ENCODE peak calls at places on chromosomes 7 and 10, in eight cellular contexts. One of them, this sample, is unnamed.
A peak's percentile ranks its signal among the peaks of the same experiment; 100 is the strongest.

GRCh38 chr7:266851-267840 is 22.8 kb upstream of the FOXL3 start:
- DNase-seq in posterior vena cava: peak; percentile 80
- DNase-seq in HT-29: peak; percentile 39
- DNase-seq in NB4: no peak
- DNase-seq in substantia nigra: no peak
- DNase-seq in SW480: no peak
- DNase-seq in anterior cingulate cortex: no peak
- DNase-seq in iPS-NIHi11: peak; percentile 96
- DNase-seq in this sample: peak; percentile 17

GRCh38 chr7:92765725-92766124 is 70.6 kb downstream of the CDK6 start:
- DNase-seq in SW480: peak; percentile 68
- DNase-seq in posterior vena cava: no peak
- DNase-seq in iPS-NIHi11: no peak
- DNase-seq in NB4: no peak
- DNase-seq in substantia nigra: no peak
- DNase-seq in anterior cingulate cortex: no peak
- DNase-seq in HT-29: peak; percentile 52
- DNase-seq in this sample: peak; percentile 45

GRCh38 chr7:36278767-36279171 is 110.9 kb upstream of the ANLN start:
- DNase-seq in anterior cingulate cortex: no peak
- DNase-seq in SW480: no peak
- DNase-seq in posterior vena cava: no peak
- DNase-seq in NB4: no peak
- DNase-seq in iPS-NIHi11: no peak
- DNase-seq in HT-29: no peak
- DNase-seq in substantia nigra: no peak
- DNase-seq in this sample: peak; percentile 26

GRCh38 chr10:116802474-116802873 is 46.8 kb upstream of the ENO4 start:
- DNase-seq in iPS-NIHi11: peak; percentile 44
- DNase-seq in substantia nigra: no peak
- DNase-seq in SW480: no peak
- DNase-seq in anterior cingulate cortex: no peak
- DNase-seq in HT-29: no peak
- DNase-seq in NB4: no peak
- DNase-seq in posterior vena cava: no peak
- DNase-seq in this sample: no peak

GRCh38 chr7:87001214-87001613 is 58.2 kb downstream of the ELAPOR2 start:
- DNase-seq in SW480: no peak
- DNase-seq in posterior vena cava: no peak
- DNase-seq in HT-29: no peak
- DNase-seq in NB4: no peak
- DNase-seq in anterior cingulate cortex: peak; percentile 3
- DNase-seq in substantia nigra: no peak
- DNase-seq in iPS-NIHi11: no peak
- DNase-seq in this sample: no peak

GRCh38 chr10:50395279-50395678 is 144.0 kb upstream of the ASAH2 start:
- DNase-seq in SW480: no peak
- DNase-seq in HT-29: no peak
- DNase-seq in NB4: peak; percentile 11
- DNase-seq in posterior vena cava: no peak
- DNase-seq in iPS-NIHi11: no peak
- DNase-seq in substantia nigra: no peak
- DNase-seq in anterior cingulate cortex: no peak
- DNase-seq in this sample: no peak

GRCh38 chr7:126535176-126535575 is 717.6 kb downstream of the GRM8 start:
- DNase-seq in substantia nigra: no peak
- DNase-seq in posterior vena cava: no peak
- DNase-seq in SW480: no peak
- DNase-seq in NB4: no peak
- DNase-seq in anterior cingulate cortex: no peak
- DNase-seq in iPS-NIHi11: no peak
- DNase-seq in HT-29: no peak
- DNase-seq in this sample: peak; percentile 81

GRCh38 chr10:13890617-13891541 is 304.1 kb downstream of the PRPF18 start:
- DNase-seq in NB4: no peak
- DNase-seq in substantia nigra: peak; percentile 25
- DNase-seq in HT-29: no peak
- DNase-seq in posterior vena cava: no peak
- DNase-seq in anterior cingulate cortex: peak; percentile 56
- DNase-seq in SW480: no peak
- DNase-seq in iPS-NIHi11: peak; percentile 38
- DNase-seq in this sample: peak; percentile 50

GRCh38 chr7:28240466-28240865 is 59.9 kb upstream of the JAZF1 start:
- DNase-seq in posterior vena cava: no peak
- DNase-seq in substantia nigra: no peak
- DNase-seq in SW480: no peak
- DNase-seq in HT-29: no peak
- DNase-seq in NB4: peak; percentile 37
- DNase-seq in anterior cingulate cortex: no peak
- DNase-seq in iPS-NIHi11: no peak
- DNase-seq in this sample: no peak

GRCh38 chr10:77555591-77556212 is 81.9 kb downstream of the KCNMA1 start:
- DNase-seq in posterior vena cava: no peak
- DNase-seq in SW480: no peak
- DNase-seq in substantia nigra: no peak
- DNase-seq in iPS-NIHi11: no peak
- DNase-seq in HT-29: no peak
- DNase-seq in NB4: peak; percentile 52
- DNase-seq in anterior cingulate cortex: no peak
- DNase-seq in this sample: no peak

GRCh38 chr10:102800601-102801335 is 36.4 kb downstream of the CYP17A1 start:
- DNase-seq in HT-29: no peak
- DNase-seq in substantia nigra: no peak
- DNase-seq in iPS-NIHi11: no peak
- DNase-seq in posterior vena cava: no peak
- DNase-seq in anterior cingulate cortex: no peak
- DNase-seq in NB4: no peak
- DNase-seq in SW480: no peak
- DNase-seq in this sample: no peak

GRCh38 chr7:104106106-104106505 is 101.7 kb downstream of the ORC5 start:
- DNase-seq in anterior cingulate cortex: no peak
- DNase-seq in substantia nigra: no peak
- DNase-seq in posterior vena cava: no peak
- DNase-seq in NB4: peak; percentile 18
- DNase-seq in iPS-NIHi11: no peak
- DNase-seq in HT-29: peak; percentile 24
- DNase-seq in SW480: peak; percentile 40
- DNase-seq in this sample: peak; percentile 58

GRCh38 chr10:79239275-79239779 is 107.9 kb upstream of the PPIF start:
- DNase-seq in HT-29: peak; percentile 8
- DNase-seq in posterior vena cava: peak; percentile 88
- DNase-seq in NB4: peak; percentile 57
- DNase-seq in anterior cingulate cortex: peak; percentile 27
- DNase-seq in substantia nigra: peak; percentile 34
- DNase-seq in iPS-NIHi11: no peak
- DNase-seq in SW480: no peak
- DNase-seq in this sample: no peak

GRCh38 chr10:128173383-128173782 is 47.2 kb upstream of the MKI67 start:
- DNase-seq in NB4: no peak
- DNase-seq in iPS-NIHi11: no peak
- DNase-seq in substantia nigra: no peak
- DNase-seq in SW480: peak; percentile 44
- DNase-seq in HT-29: no peak
- DNase-seq in posterior vena cava: no peak
- DNase-seq in anterior cingulate cortex: no peak
- DNase-seq in this sample: no peak

GRCh38 chr10:12337973-12338372 is 11.4 kb upstream of the CAMK1D start:
- DNase-seq in posterior vena cava: no peak
- DNase-seq in NB4: no peak
- DNase-seq in substantia nigra: no peak
- DNase-seq in SW480: no peak
- DNase-seq in iPS-NIHi11: no peak
- DNase-seq in HT-29: no peak
- DNase-seq in anterior cingulate cortex: no peak
- DNase-seq in this sample: no peak

GRCh38 chr10:127034790-127035189 is 129.6 kb downstream of the DOCK1 start:
- DNase-seq in HT-29: no peak
- DNase-seq in posterior vena cava: no peak
- DNase-seq in SW480: no peak
- DNase-seq in anterior cingulate cortex: no peak
- DNase-seq in NB4: no peak
- DNase-seq in substantia nigra: no peak
- DNase-seq in iPS-NIHi11: no peak
- DNase-seq in this sample: no peak

GRCh38 chr7:158505683-158506082 is 81.9 kb downstream of the PTPRN2 start:
- DNase-seq in posterior vena cava: no peak
- DNase-seq in substantia nigra: no peak
- DNase-seq in SW480: no peak
- DNase-seq in HT-29: no peak
- DNase-seq in anterior cingulate cortex: no peak
- DNase-seq in iPS-NIHi11: no peak
- DNase-seq in NB4: no peak
- DNase-seq in this sample: no peak

GRCh38 chr7:125695631-125696030 is 766.0 kb upstream of the POT1 start:
- DNase-seq in iPS-NIHi11: no peak
- DNase-seq in substantia nigra: no peak
- DNase-seq in posterior vena cava: no peak
- DNase-seq in SW480: no peak
- DNase-seq in anterior cingulate cortex: no peak
- DNase-seq in HT-29: no peak
- DNase-seq in NB4: no peak
- DNase-seq in this sample: no peak

GRCh38 chr7:84629640-84630318 is 435.2 kb upstream of the SEMA3A start:
- DNase-seq in SW480: no peak
- DNase-seq in NB4: no peak
- DNase-seq in anterior cingulate cortex: no peak
- DNase-seq in posterior vena cava: no peak
- DNase-seq in substantia nigra: no peak
- DNase-seq in HT-29: no peak
- DNase-seq in iPS-NIHi11: no peak
- DNase-seq in this sample: no peak

GRCh38 chr10:97185326-97186058 is at the start of gene SLIT1:
- DNase-seq in HT-29: no peak
- DNase-seq in iPS-NIHi11: peak; percentile 74
- DNase-seq in substantia nigra: no peak
- DNase-seq in SW480: peak; percentile 36
- DNase-seq in anterior cingulate cortex: peak; percentile 56
- DNase-seq in posterior vena cava: peak; percentile 76
- DNase-seq in NB4: no peak
- DNase-seq in this sample: peak; percentile 81

GRCh38 chr7:69260023-69260422 is 338.3 kb upstream of the AUTS2 start:
- DNase-seq in anterior cingulate cortex: no peak
- DNase-seq in substantia nigra: no peak
- DNase-seq in posterior vena cava: no peak
- DNase-seq in HT-29: no peak
- DNase-seq in iPS-NIHi11: no peak
- DNase-seq in NB4: no peak
- DNase-seq in SW480: no peak
- DNase-seq in this sample: no peak

GRCh38 chr10:104350146-104350635 is 3.4 kb upstream of the CFAP58 start:
- DNase-seq in substantia nigra: no peak
- DNase-seq in SW480: peak; percentile 81
- DNase-seq in anterior cingulate cortex: no peak
- DNase-seq in NB4: peak; percentile 77
- DNase-seq in HT-29: peak; percentile 72
- DNase-seq in iPS-NIHi11: peak; percentile 45
- DNase-seq in posterior vena cava: no peak
- DNase-seq in this sample: peak; percentile 80

GRCh38 chr10:29636178-29636577 is 1.4 kb upstream of the SVIL start:
- DNase-seq in HT-29: peak; percentile 19
- DNase-seq in NB4: peak; percentile 41
- DNase-seq in posterior vena cava: no peak
- DNase-seq in SW480: peak; percentile 21
- DNase-seq in iPS-NIHi11: no peak
- DNase-seq in anterior cingulate cortex: no peak
- DNase-seq in substantia nigra: no peak
- DNase-seq in this sample: peak; percentile 87

GRCh38 chr7:133436014-133436428 is 183.1 kb downstream of the EXOC4 start:
- DNase-seq in NB4: no peak
- DNase-seq in substantia nigra: no peak
- DNase-seq in posterior vena cava: no peak
- DNase-seq in anterior cingulate cortex: no peak
- DNase-seq in HT-29: no peak
- DNase-seq in iPS-NIHi11: no peak
- DNase-seq in SW480: no peak
- DNase-seq in this sample: no peak

GRCh38 chr10:25811141-25811685 is 122.8 kb upstream of the MYO3A start:
- DNase-seq in HT-29: no peak
- DNase-seq in NB4: no peak
- DNase-seq in anterior cingulate cortex: no peak
- DNase-seq in iPS-NIHi11: no peak
- DNase-seq in posterior vena cava: no peak
- DNase-seq in substantia nigra: no peak
- DNase-seq in SW480: no peak
- DNase-seq in this sample: no peak